ENCODE peak calls at places on chromosomes 6 and 20, in six cellular contexts. J is D721Med; A is substantia nigra; S is stimulated activated CD4-positive, alpha-beta T cell treated with anti-CD3 and anti-CD28 coated beads, Interleukin-15, amount 100 ng/mL, for 1 hour; P is NAMALWA; K is choroid plexus epithelial cell. R is an unnamed sample.
A peak's percentile ranks its signal among the peaks of the same experiment; 100 is the strongest.

GRCh38 chr6:16776394-16777017 is 15.2 kb upstream of the ATXN1 start:
- DNase-seq in S (no peak), A (no peak), K (peak; percentile 47), J (no peak), P (no peak), R (no peak)

GRCh38 chr20:38872036-38872435 is 54.2 kb upstream of the FAM83D start:
- DNase-seq in S (no peak), J (no peak), P (peak; percentile 37), A (no peak), K (no peak), R (no peak)

GRCh38 chr6:43088654-43089056 is 12.5 kb downstream of the PTK7 start:
- DNase-seq in A (no peak), J (no peak), K (peak; percentile 84), P (no peak), S (no peak), R (no peak)

GRCh38 chr6:107911711-107912110 is 46.3 kb downstream of the SEC63 start:
- DNase-seq in S (no peak), K (no peak), A (no peak), P (no peak), J (no peak), R (no peak)

GRCh38 chr20:41205313-41205712 is 68.0 kb downstream of the PLCG1 start:
- DNase-seq in P (no peak), A (peak; percentile 54), K (no peak), J (no peak), S (no peak), R (no peak)

GRCh38 chr6:32153835-32154513 is at the start of gene PPT2:
- DNase-seq in S (peak; percentile 37), J (peak; percentile 75), A (peak; percentile 90), P (peak; percentile 81), K (peak; percentile 98), R (peak; percentile 97)

GRCh38 chr6:7276199-7276524 is 36.8 kb downstream of the SSR1 start:
- DNase-seq in K (no peak), P (no peak), J (no peak), S (no peak), A (no peak), R (no peak)

GRCh38 chr20:51338692-51339440 is 203.7 kb downstream of the NFATC2 start:
- DNase-seq in K (peak; percentile 78), J (no peak), P (no peak), A (no peak), S (no peak), R (peak; percentile 66)

GRCh38 chr6:89144358-89145041 is 1.4 kb upstream of the PM20D2 start:
- DNase-seq in A (no peak), K (no peak), S (no peak), J (no peak), P (peak; percentile 71), R (no peak)

GRCh38 chr20:38745757-38746156 is 2.5 kb upstream of the ACTR5 start:
- DNase-seq in S (no peak), K (no peak), J (no peak), A (no peak), P (peak; percentile 33), R (no peak)

GRCh38 chr20:31913431-31914157 is 38.3 kb downstream of the PDRG1 start:
- DNase-seq in K (no peak), J (no peak), A (no peak), S (no peak), P (no peak), R (no peak)

GRCh38 chr6:150157076-150157475 is 14.2 kb downstream of the PPP1R14C start:
- DNase-seq in J (no peak), A (no peak), P (no peak), S (no peak), K (no peak), R (no peak)

GRCh38 chr6:35600659-35601125 is 88.0 kb upstream of the TULP1 start:
- DNase-seq in P (no peak), S (no peak), K (peak; percentile 58), J (no peak), A (no peak), R (peak; percentile 56)

GRCh38 chr20:46202758-46203509 is 84.8 kb downstream of the CD40 start:
- DNase-seq in A (peak; percentile 71), K (no peak), J (no peak), S (no peak), P (no peak), R (peak; percentile 22)

GRCh38 chr6:152575186-152575585 is 62.0 kb downstream of the SYNE1 start:
- DNase-seq in K (no peak), J (no peak), P (no peak), S (no peak), A (no peak), R (no peak)

GRCh38 chr6:27517928-27518787 is 45.3 kb upstream of the ZNF184 start:
- DNase-seq in P (peak; percentile 39), K (no peak), A (no peak), S (no peak), J (no peak), R (no peak)

GRCh38 chr6:149228276-149228962 is 89.1 kb upstream of the TAB2 start:
- DNase-seq in K (no peak), A (no peak), S (no peak), P (no peak), J (no peak), R (no peak)

GRCh38 chr6:52415917-52416628 is 4.1 kb upstream of the EFHC1 start:
- DNase-seq in K (peak; percentile 42), S (no peak), J (no peak), A (no peak), P (peak; percentile 25), R (peak; percentile 29)

GRCh38 chr6:29792123-29793035 is 35.2 kb upstream of the HLA-G start:
- DNase-seq in K (peak; percentile 10), P (peak; percentile 19), J (no peak), A (peak; percentile 43), S (peak; percentile 65), R (peak; percentile 11)

GRCh38 chr6:163782436-163783003 is 368.0 kb downstream of the QKI start:
- DNase-seq in J (no peak), A (no peak), K (no peak), S (no peak), P (no peak), R (no peak)

R was measured in fibroblast of pulmonary artery.